ENCODE peak calls at places on chromosomes 12 and 14, in eight cellular contexts. R is gastrocnemius medialis; Q is endothelial cell of umbilical vein; K is CD8-positive, alpha-beta T cell; I is right atrium auricular region; Y is sigmoid colon; F is hepatocyte; D is CD8-positive, alpha-beta memory T cell. C is an unnamed sample.

GRCh38 chr14:89618309-89618708 is 201.3 kb upstream of the FOXN3 start:
- DNase-seq in R (no peak), Q (peak; percentile 50), K (no peak), I (no peak), Y (no peak), F (peak; percentile 23), D (no peak), C (no peak)

GRCh38 chr12:57489157-57489641 is 1.3 kb downstream of the MARS1 start:
- DNase-seq in R (no peak), Q (no peak), K (no peak), I (no peak), Y (no peak), F (no peak), D (no peak), C (no peak)

GRCh38 chr14:49621114-49621881 is 699 bp downstream of the MGAT2 start:
- DNase-seq in R (peak; percentile 65), Q (peak; percentile 6), K (peak; percentile 63), I (peak; percentile 75), Y (peak; percentile 86), F (peak; percentile 74), D (peak; percentile 75), C (peak; percentile 80)

GRCh38 chr12:52440821-52441319 is 6.7 kb upstream of the KRT75 start:
- DNase-seq in R (no peak), Q (no peak), K (no peak), I (no peak), Y (no peak), F (peak; percentile 50), D (no peak), C (no peak)

GRCh38 chr12:78095623-78096022 is 264.9 kb downstream of the NAV3 start:
- DNase-seq in R (no peak), Q (no peak), K (no peak), I (no peak), Y (no peak), F (no peak), D (no peak), C (no peak)

GRCh38 chr14:63542231-63542999 is 762 bp downstream of the PPP2R5E start:
- DNase-seq in R (peak; percentile 18), Q (peak; percentile 56), K (no peak), I (no peak), Y (no peak), F (peak; percentile 50), D (no peak), C (no peak)

GRCh38 chr12:79983969-79984629 is 49.2 kb upstream of the PPP1R12A start:
- DNase-seq in R (no peak), Q (no peak), K (no peak), I (no peak), Y (no peak), F (peak; percentile 24), D (no peak), C (no peak)

GRCh38 chr12:100743060-100743459 is 51.5 kb upstream of the ANO4 start:
- DNase-seq in R (no peak), Q (no peak), K (no peak), I (no peak), Y (no peak), F (no peak), D (no peak), C (no peak)

GRCh38 chr14:52078093-52078492 is 9.2 kb upstream of the NID2 start:
- DNase-seq in R (no peak), Q (peak; percentile 13), K (no peak), I (no peak), Y (no peak), F (no peak), D (no peak), C (no peak)

GRCh38 chr12:89306827-89307498 is 45.3 kb downstream of the DUSP6 start:
- DNase-seq in R (no peak), Q (no peak), K (no peak), I (no peak), Y (no peak), F (no peak), D (no peak), C (no peak)

GRCh38 chr12:95790025-95790911 is at the start of gene NTN4:
- DNase-seq in R (no peak), Q (peak; percentile 67), K (no peak), I (no peak), Y (peak; percentile 65), F (peak; percentile 65), D (no peak), C (no peak)

GRCh38 chr14:103372552-103373304 is 12.5 kb upstream of the MARK3 start:
- DNase-seq in R (no peak), Q (peak; percentile 87), K (no peak), I (no peak), Y (peak; percentile 37), F (peak; percentile 49), D (no peak), C (peak; percentile 96)

GRCh38 chr12:11668611-11669010 is 19.1 kb downstream of the ETV6 start:
- DNase-seq in R (no peak), Q (no peak), K (no peak), I (no peak), Y (no peak), F (no peak), D (no peak), C (no peak)
- H3K4me1 ChIP-seq in R (peaks cover 36% of the 10 kb centered on the region), Q (peaks cover 13% of the 10 kb centered on the region), K (no peaks in the 10 kb centered on the region), I (no peaks in the 10 kb centered on the region), Y (peaks cover 77% of the 10 kb centered on the region), F (peaks cover 3% of the 10 kb centered on the region), D (no peaks in the 10 kb centered on the region), C (no peaks in the 10 kb centered on the region)

GRCh38 chr12:104058796-104059195 is 5.5 kb upstream of the HCFC2 start:
- DNase-seq in R (no peak), Q (no peak), K (no peak), I (no peak), Y (no peak), F (no peak), D (no peak), C (no peak)

GRCh38 chr12:104056419-104056972 is 6.5 kb upstream of the GLT8D2 start:
- DNase-seq in R (no peak), Q (no peak), K (no peak), I (no peak), Y (no peak), F (no peak), D (no peak), C (no peak)

GRCh38 chr12:104055686-104056388 is 5.8 kb upstream of the GLT8D2 start:
- DNase-seq in R (peak; percentile 46), Q (peak; percentile 79), K (no peak), I (peak; percentile 66), Y (peak; percentile 92), F (no peak), D (no peak), C (no peak)

GRCh38 chr12:104059963-104060362 is 4.4 kb upstream of the HCFC2 start:
- DNase-seq in R (no peak), Q (no peak), K (no peak), I (no peak), Y (no peak), F (no peak), D (no peak), C (no peak)

DNA sequence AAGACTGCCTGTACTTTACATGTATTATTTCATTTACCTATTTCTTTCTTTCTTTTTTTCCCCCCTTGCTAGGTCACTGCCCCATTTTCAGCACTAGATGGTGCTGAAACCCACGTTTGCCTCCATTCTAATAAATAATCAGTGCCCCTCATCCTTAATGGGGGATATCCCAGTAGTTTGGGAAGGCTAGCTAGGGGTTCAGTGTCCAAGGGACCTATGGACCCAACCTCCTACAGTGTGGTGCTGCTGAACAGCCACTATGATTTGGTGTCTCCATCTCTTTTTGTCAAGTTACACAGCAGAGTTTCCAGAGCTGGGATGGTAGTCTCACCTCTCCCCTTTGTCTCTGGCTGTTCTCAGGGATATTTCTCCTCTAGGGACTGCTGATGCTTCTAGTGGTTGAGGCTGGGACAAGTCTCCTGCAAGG is 6.5 kb upstream of the HCFC2 start:
- DNase-seq in R (no peak), Q (peak; percentile 53), K (no peak), I (no peak), Y (no peak), F (no peak), D (no peak), C (no peak)
- H3K4me1 ChIP-seq in R (peaks cover 11% of the 10 kb centered on the region), Q (no peaks in the 10 kb centered on the region), K (no peaks in the 10 kb centered on the region), I (no peaks in the 10 kb centered on the region), Y (peaks cover 36% of the 10 kb centered on the region), F (no peaks in the 10 kb centered on the region), D (no peaks in the 10 kb centered on the region), C (peaks cover 11% of the 10 kb centered on the region)

GRCh38 chr14:61438036-61438435 is 116.7 kb downstream of the PRKCH start:
- DNase-seq in R (no peak), Q (no peak), K (no peak), I (no peak), Y (no peak), F (no peak), D (no peak), C (no peak)
- H3K4me1 ChIP-seq in R (peaks cover 23% of the 10 kb centered on the region), Q (peaks cover 53% of the 10 kb centered on the region), K (peaks cover 93% of the 10 kb centered on the region), I (no peaks in the 10 kb centered on the region), Y (peaks cover 15% of the 10 kb centered on the region), F (peaks cover 6% of the 10 kb centered on the region), D (peaks cover 95% of the 10 kb centered on the region), C (peaks cover 15% of the 10 kb centered on the region)

GRCh38 chr14:60093088-60093487 is 1.4 kb downstream of the PCNX4 start:
- DNase-seq in R (no peak), Q (no peak), K (no peak), I (no peak), Y (no peak), F (no peak), D (no peak), C (no peak)

GRCh38 chr14:60093606-60094005 is 1.9 kb downstream of the PCNX4 start:
- DNase-seq in R (no peak), Q (no peak), K (no peak), I (no peak), Y (no peak), F (no peak), D (no peak), C (no peak)

GRCh38 chr14:60092516-60092915 is 793 bp downstream of the PCNX4 start:
- DNase-seq in R (peak; percentile 24), Q (no peak), K (peak; percentile 17), I (no peak), Y (no peak), F (peak; percentile 38), D (no peak), C (no peak)

GRCh38 chr14:60090864-60091519 is 731 bp upstream of the PCNX4 start:
- DNase-seq in R (peak; percentile 76), Q (peak; percentile 67), K (peak; percentile 14), I (no peak), Y (peak; percentile 80), F (peak; percentile 61), D (no peak), C (no peak)

DNA sequence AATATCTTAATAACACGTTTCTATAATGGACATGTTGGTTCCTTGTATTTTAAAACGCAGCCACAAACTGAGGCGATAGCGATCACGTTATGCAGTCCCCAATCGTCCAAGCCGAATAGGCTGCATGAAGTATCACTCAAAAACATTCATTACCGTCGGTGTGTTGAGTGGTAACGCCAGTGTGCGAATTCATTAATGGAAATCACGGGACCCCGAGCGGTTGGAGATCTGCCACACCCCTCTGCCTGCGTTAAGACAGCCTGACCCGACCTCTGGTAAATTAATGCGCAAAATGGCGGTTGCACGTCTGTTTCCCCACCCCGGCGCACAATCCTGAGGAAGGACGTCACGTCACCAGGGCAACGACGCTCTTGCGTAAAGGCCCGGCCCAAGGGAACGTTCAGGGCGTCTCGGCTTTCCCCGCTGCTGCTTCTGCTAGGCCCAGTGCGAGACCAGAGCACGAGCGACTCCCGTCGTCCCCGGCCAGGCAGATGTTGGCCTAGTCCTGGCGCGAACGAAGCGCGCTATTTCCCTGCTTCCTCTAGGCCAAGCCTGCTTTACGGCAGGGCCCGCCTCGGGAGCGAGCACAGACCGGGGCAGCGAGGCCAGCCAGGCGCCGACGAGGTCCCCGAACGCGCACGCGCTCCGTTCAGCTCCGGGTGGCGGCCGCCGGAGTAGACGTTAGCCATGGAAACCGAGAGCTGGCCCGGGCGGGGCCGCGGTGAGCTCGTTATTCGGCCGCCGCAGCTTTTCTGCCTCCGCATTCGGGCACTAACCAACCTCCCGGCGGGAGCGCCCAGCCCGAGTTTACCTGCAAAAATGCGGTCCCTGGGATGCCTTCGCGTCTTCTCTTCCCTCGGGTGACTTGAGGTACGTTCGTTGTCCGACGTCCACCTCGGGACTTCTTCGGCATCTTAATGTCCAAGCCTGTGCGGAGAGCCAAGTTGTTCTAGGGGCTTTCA is at the start of gene PCNX4:
- DNase-seq in R (peak; percentile 98), Q (peak; percentile 99), K (peak; percentile 94), I (peak; percentile 98), Y (peak; percentile 99), F (peak; percentile 98), D (peak; percentile 97), C (peak; percentile 99)
- H3K4me1 ChIP-seq in R (peaks cover 36% of the 10 kb centered on the region), Q (peaks cover 25% of the 10 kb centered on the region), K (peaks cover 24% of the 10 kb centered on the region), I (no peaks in the 10 kb centered on the region), Y (peaks cover 27% of the 10 kb centered on the region), F (peaks cover 16% of the 10 kb centered on the region), D (peaks cover 28% of the 10 kb centered on the region), C (peaks cover 32% of the 10 kb centered on the region)

C was measured in RWPE2.